ENCODE peak calls at places on chromosome 18, in four cellular contexts. One of them, this sample, is unnamed.

GRCh38 chr18:22935431-22935830 is 2.3 kb downstream of the RBBP8 start:
- DNase-seq in IMR-90: no peak
- DNase-seq in KG1: no peak
- DNase-seq in T-helper 9 cell: no peak
- DNase-seq in this sample: no peak

GRCh38 chr18:55247032-55247431 is 287.8 kb upstream of the CCDC68 start:
- DNase-seq in KG1: no peak
- DNase-seq in T-helper 9 cell: no peak
- DNase-seq in IMR-90: no peak
- DNase-seq in this sample: no peak

GRCh38 chr18:49447810-49448745 is 12.4 kb downstream of the DYM start:
- DNase-seq in IMR-90: peak; percentile 70
- DNase-seq in T-helper 9 cell: peak; percentile 21
- DNase-seq in KG1: no peak
- DNase-seq in this sample: peak; percentile 62

GRCh38 chr18:79657342-79657996 is 22.1 kb upstream of the CTDP1 start:
- DNase-seq in KG1: no peak
- DNase-seq in IMR-90: no peak
- DNase-seq in T-helper 9 cell: no peak
- DNase-seq in this sample: no peak

GRCh38 chr18:44513233-44513632 is 167.5 kb upstream of the SETBP1 start:
- DNase-seq in KG1: no peak
- DNase-seq in IMR-90: no peak
- DNase-seq in T-helper 9 cell: no peak
- DNase-seq in this sample: no peak

GRCh38 chr18:76972838-76973237 is 150.5 kb downstream of the ZNF236 start:
- DNase-seq in T-helper 9 cell: no peak
- DNase-seq in KG1: no peak
- DNase-seq in IMR-90: no peak
- DNase-seq in this sample: no peak

GRCh38 chr18:35463050-35463449 is 34.7 kb downstream of the INO80C start:
- DNase-seq in T-helper 9 cell: no peak
- DNase-seq in KG1: no peak
- DNase-seq in IMR-90: no peak
- DNase-seq in this sample: no peak

GRCh38 chr18:55038162-55038561 is 78.9 kb upstream of the CCDC68 start:
- DNase-seq in T-helper 9 cell: no peak
- DNase-seq in KG1: no peak
- DNase-seq in IMR-90: peak; percentile 19
- DNase-seq in this sample: peak; percentile 23

GRCh38 chr18:23337599-23338444 is 115.3 kb upstream of the RIOK3 start:
- DNase-seq in KG1: no peak
- DNase-seq in IMR-90: peak; percentile 79
- DNase-seq in T-helper 9 cell: no peak
- DNase-seq in this sample: peak; percentile 92

GRCh38 chr18:48770243-48770642 is 180.5 kb downstream of the SMAD7 start:
- DNase-seq in IMR-90: no peak
- DNase-seq in T-helper 9 cell: no peak
- DNase-seq in KG1: no peak
- DNase-seq in this sample: no peak

GRCh38 chr18:26551217-26551708 is 2.9 kb upstream of the KCTD1 start:
- DNase-seq in T-helper 9 cell: no peak
- DNase-seq in IMR-90: no peak
- DNase-seq in KG1: no peak
- DNase-seq in this sample: no peak

GRCh38 chr18:46226461-46226860 is 122.3 kb downstream of the HAUS1 start:
- DNase-seq in KG1: no peak
- DNase-seq in IMR-90: peak; percentile 51
- DNase-seq in T-helper 9 cell: no peak
- DNase-seq in this sample: peak; percentile 53

GRCh38 chr18:10020176-10020575 is 106.4 kb downstream of the VAPA start:
- DNase-seq in IMR-90: no peak
- DNase-seq in T-helper 9 cell: no peak
- DNase-seq in KG1: no peak
- DNase-seq in this sample: peak; percentile 64

GRCh38 chr18:27599202-27599829 is 414.2 kb upstream of the CHST9 start:
- DNase-seq in T-helper 9 cell: no peak
- DNase-seq in IMR-90: peak; percentile 28
- DNase-seq in KG1: peak; percentile 14
- DNase-seq in this sample: peak; percentile 51

GRCh38 chr18:36899289-36899688 is 70.4 kb downstream of the KIAA1328 start:
- DNase-seq in IMR-90: peak; percentile 27
- DNase-seq in KG1: no peak
- DNase-seq in T-helper 9 cell: no peak
- DNase-seq in this sample: no peak

GRCh38 chr18:23964282-23965238 is 50.0 kb upstream of the TTC39C start:
- DNase-seq in T-helper 9 cell: peak; percentile 40
- DNase-seq in KG1: no peak
- DNase-seq in IMR-90: no peak
- DNase-seq in this sample: no peak

GRCh38 chr18:56576826-56577573 is 61.4 kb downstream of the TXNL1 start:
- DNase-seq in T-helper 9 cell: no peak
- DNase-seq in KG1: no peak
- DNase-seq in IMR-90: peak; percentile 19
- DNase-seq in this sample: peak; percentile 6

GRCh38 chr18:11115268-11115667 is 34.1 kb downstream of the PIEZO2 start:
- DNase-seq in IMR-90: peak; percentile 84
- DNase-seq in KG1: no peak
- DNase-seq in T-helper 9 cell: no peak
- DNase-seq in this sample: peak; percentile 40

GRCh38 chr18:8615397-8616025 is 6.3 kb downstream of the RAB12 start:
- DNase-seq in IMR-90: peak; percentile 97
- DNase-seq in T-helper 9 cell: no peak
- DNase-seq in KG1: no peak
- DNase-seq in this sample: peak; percentile 97

GRCh38 chr18:12737243-12737902 is 34.5 kb downstream of the PSMG2 start:
- DNase-seq in KG1: no peak
- DNase-seq in T-helper 9 cell: no peak
- DNase-seq in IMR-90: no peak
- DNase-seq in this sample: no peak

GRCh38 chr18:55861266-55861665 is 273.3 kb upstream of the TCF4 start:
- DNase-seq in KG1: no peak
- DNase-seq in IMR-90: peak; percentile 60
- DNase-seq in T-helper 9 cell: no peak
- DNase-seq in this sample: peak; percentile 45

GRCh38 chr18:21678897-21679296 is 25.7 kb downstream of the ABHD3 start:
- DNase-seq in IMR-90: no peak
- DNase-seq in T-helper 9 cell: no peak
- DNase-seq in KG1: peak; percentile 14
- DNase-seq in this sample: no peak

GRCh38 chr18:77059294-77059916 is 73.2 kb downstream of the MBP start:
- DNase-seq in IMR-90: peak; percentile 76
- DNase-seq in T-helper 9 cell: no peak
- DNase-seq in KG1: no peak
- DNase-seq in this sample: peak; percentile 65

GRCh38 chr18:48743046-48743445 is 204.2 kb downstream of the CTIF start:
- DNase-seq in IMR-90: peak; percentile 71
- DNase-seq in KG1: no peak
- DNase-seq in T-helper 9 cell: no peak
- DNase-seq in this sample: peak; percentile 37

GRCh38 chr18:45850021-45850420 is 24.5 kb downstream of the SIGLEC15 start:
- DNase-seq in T-helper 9 cell: no peak
- DNase-seq in KG1: no peak
- DNase-seq in IMR-90: no peak
- DNase-seq in this sample: peak; percentile 35

GRCh38 chr18:9446839-9447238 is 28.5 kb upstream of the RALBP1 start:
- DNase-seq in KG1: no peak
- DNase-seq in T-helper 9 cell: no peak
- DNase-seq in IMR-90: peak; percentile 17
- DNase-seq in this sample: peak; percentile 38